ENCODE peak calls at places on chromosomes 13 and 19, in five cellular contexts. Q is fibroblast of lung, H is mammary epithelial cell, B is transverse colon, F is A549. D is an unnamed sample.

GRCh38 chr19:19239675-19240074 is 27.9 kb downstream of the NCAN start:
- DNase-seq in H (no peak), Q (no peak), F (no peak), B (no peak), D (no peak)

GRCh38 chr19:1471514-1472107 is 7.4 kb downstream of the C19orf25 start:
- DNase-seq in B (no peak), F (no peak), Q (no peak), H (no peak), D (peak)

GRCh38 chr19:32165176-32165575 is 180.2 kb upstream of the ZNF507 start:
- DNase-seq in H (no peak), B (no peak), Q (no peak), F (no peak), D (no peak)

GRCh38 chr13:33262069-33262487 is 23.5 kb downstream of the STARD13 start:
- DNase-seq in H (peak), B (peak), F (no peak), Q (peak), D (no peak)

GRCh38 chr19:10442698-10443097 is 22.4 kb downstream of the PDE4A start:
- DNase-seq in H (no peak), Q (no peak), B (no peak), F (no peak), D (no peak)

GRCh38 chr13:35478384-35479222 is 2.1 kb upstream of the MAB21L1 start:
- DNase-seq in B (no peak), H (no peak), F (no peak), Q (no peak), D (no peak)

GRCh38 chr19:43078311-43078710 is 4.2 kb downstream of the PSG2 start:
- DNase-seq in H (peak), B (no peak), Q (peak), F (no peak), D (no peak)

GRCh38 chr19:30968210-30968609 is 381.0 kb downstream of the TSHZ3 start:
- DNase-seq in B (peak), H (no peak), Q (no peak), F (peak), D (no peak)

GRCh38 chr19:36916991-36917390 is 859 bp downstream of the ZNF568 start:
- DNase-seq in F (peak), B (no peak), Q (peak), H (peak), D (no peak)

GRCh38 chr19:10686661-10687517 is 14.3 kb upstream of the QTRT1 start:
- DNase-seq in B (no peak), H (peak), Q (peak), F (no peak), D (no peak)

GRCh38 chr19:4456843-4457653 is 546 bp downstream of the UBXN6 start:
- DNase-seq in B (peak), H (peak), F (no peak), Q (peak), D (no peak)

GRCh38 chr19:39397360-39398296 is 6.5 kb downstream of the MED29 start:
- DNase-seq in H (peak), F (peak), Q (peak), B (peak), D (peak)

GRCh38 chr19:33580026-33580644 is 41.6 kb upstream of the CHST8 start:
- DNase-seq in H (peak), Q (no peak), B (no peak), F (no peak), D (no peak)

GRCh38 chr19:7262470-7262869 is 31.7 kb downstream of the INSR start:
- DNase-seq in F (no peak), B (no peak), Q (no peak), H (no peak), D (no peak)

GRCh38 chr19:14758816-14759215 is 19.5 kb downstream of the ADGRE2 start:
- DNase-seq in B (no peak), H (peak), F (no peak), Q (no peak), D (no peak)

GRCh38 chr19:46423194-46423593 is 5.5 kb downstream of the PNMA8C start:
- DNase-seq in H (no peak), F (no peak), B (no peak), Q (no peak), D (no peak)

GRCh38 chr19:57830071-57830602 is at the start of gene ZNF587B:
- DNase-seq in F (peak), Q (peak), H (peak), B (peak), D (peak)

GRCh38 chr19:45254044-45254531 is 3.0 kb downstream of the MARK4 start:
- DNase-seq in F (no peak), H (no peak), Q (no peak), B (no peak), D (no peak)

GRCh38 chr13:25659091-25659502 is 287.3 kb downstream of the ATP8A2 start:
- DNase-seq in Q (peak), H (peak), F (no peak), B (no peak), D (no peak)

GRCh38 chr19:54551950-54552912 is 21.4 kb upstream of the LILRA2 start:
- DNase-seq in B (peak), Q (no peak), F (no peak), H (no peak), D (no peak)

GRCh38 chr13:50208826-50209335 is 193.6 kb downstream of the KCNRG start:
- DNase-seq in F (peak), H (peak), Q (peak), B (peak), D (no peak)

GRCh38 chr13:110932588-110932987 is 17.7 kb upstream of the ANKRD10 start:
- DNase-seq in F (no peak), Q (no peak), B (no peak), H (no peak), D (no peak)

GRCh38 chr13:19597523-19597922 is 35.9 kb upstream of the MPHOSPH8 start:
- DNase-seq in F (peak), Q (peak), H (peak), B (no peak), D (no peak)

GRCh38 chr13:71609271-71609670 is 257.7 kb downstream of the DACH1 start:
- DNase-seq in B (no peak), F (no peak), Q (no peak), H (no peak), D (no peak)

GRCh38 chr13:110304256-110304655 is 2.7 kb downstream of the COL4A1 start:
- DNase-seq in Q (peak), B (no peak), H (no peak), F (no peak), D (no peak)

GRCh38 chr19:27828781-27829275 is 1384.1 kb downstream of the UQCRFS1 start:
- DNase-seq in Q (peak), H (no peak), F (no peak), B (no peak), D (no peak)

GRCh38 chr19:27833031-27833430 is 1379.9 kb downstream of the UQCRFS1 start:
- DNase-seq in H (peak), B (no peak), Q (no peak), F (no peak), D (no peak)
- H3K27ac ChIP-seq in H (no peak), B (no peak), Q (no peak), F (no peak), D (no peak)

DNA sequence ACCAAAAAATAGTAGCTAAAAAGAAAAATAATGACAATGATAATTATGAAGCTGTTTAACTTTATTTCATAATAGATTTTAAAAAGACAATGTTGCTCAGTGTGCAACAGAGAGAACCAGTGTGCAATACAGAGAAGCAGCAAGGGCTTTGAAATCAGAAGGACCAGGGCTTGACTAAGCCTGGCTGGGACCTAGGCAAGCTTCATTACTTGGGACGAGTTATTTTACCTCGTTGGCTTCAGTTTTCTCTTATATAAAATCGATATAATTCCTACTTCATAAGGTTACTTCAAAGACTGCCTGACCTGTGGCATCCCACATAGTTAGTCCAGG is 56.9 kb downstream of the MBNL2 start:
- DNase-seq in Q (no peak), B (no peak), F (no peak), H (no peak), D (no peak)
- H3K27ac ChIP-seq in Q (peak), B (peak), F (peak), H (peak), D (no peak)

GRCh38 chr13:28719227-28719562 is 425 bp upstream of the SLC46A3 start:
- DNase-seq in H (no peak), B (no peak), F (no peak), Q (no peak), D (no peak)

GRCh38 chr13:28717170-28717569 is 1.6 kb downstream of the SLC46A3 start:
- DNase-seq in H (no peak), Q (no peak), B (no peak), F (no peak), D (no peak)

GRCh38 chr13:28718186-28718537 is 608 bp downstream of the SLC46A3 start:
- DNase-seq in H (no peak), Q (peak), B (no peak), F (no peak), D (no peak)

GRCh38 chr13:28719656-28720055 is 886 bp upstream of the SLC46A3 start:
- DNase-seq in B (no peak), H (peak), F (no peak), Q (peak), D (no peak)

GRCh38 chr13:28718538-28719226 is at the start of gene SLC46A3:
- DNase-seq in B (peak), H (peak), Q (peak), F (peak), D (peak)
- H3K27ac ChIP-seq in B (peak), H (peak), Q (peak), F (peak), D (peak)

GRCh38 chr13:91357613-91358383 is 10.3 kb downstream of the MIR17HG start:
- DNase-seq in F (no peak), H (no peak), Q (no peak), B (no peak), D (no peak)
- H3K27ac ChIP-seq in F (no peak), H (no peak), Q (no peak), B (no peak), D (no peak)

DNA sequence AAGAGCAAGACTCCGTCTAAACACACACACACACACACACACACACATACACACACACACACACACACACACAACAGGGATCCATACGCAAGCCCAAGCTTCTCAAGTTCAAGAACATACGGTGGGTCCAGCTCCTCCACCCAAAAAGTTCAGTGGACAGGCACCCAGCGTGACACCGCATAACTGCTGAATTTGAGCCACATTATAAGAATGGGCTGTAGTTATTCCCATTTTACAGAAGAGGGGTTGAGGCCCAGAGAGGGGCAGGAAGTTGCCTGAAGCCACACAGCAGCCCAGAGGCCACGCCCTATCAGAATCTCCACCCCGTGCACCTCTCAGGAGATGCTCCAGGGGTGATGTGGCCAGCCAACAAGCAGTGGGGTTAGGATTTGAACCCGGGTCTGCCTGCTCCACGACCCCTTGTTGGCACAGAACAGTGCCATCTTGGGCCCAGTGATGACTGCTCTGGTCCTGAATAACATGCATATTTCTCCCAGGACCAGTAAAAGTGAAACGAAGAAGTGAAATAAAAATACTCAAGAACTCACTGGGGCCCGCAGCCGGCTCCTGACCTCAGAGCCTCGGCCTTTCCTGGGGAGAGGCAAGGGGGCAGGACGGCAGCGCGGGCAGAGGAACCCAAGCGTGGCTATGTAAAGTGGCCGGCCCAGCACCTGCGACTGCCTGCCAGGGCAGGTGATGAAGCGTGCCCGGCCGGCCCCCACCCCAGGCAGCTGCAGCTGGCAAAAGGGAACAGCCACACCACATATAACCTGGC is 61.9 kb downstream of the AP1M1 start:
- DNase-seq in Q (no peak), H (no peak), F (no peak), B (peak), D (no peak)
- H3K27ac ChIP-seq in Q (no peak), H (no peak), F (no peak), B (peak), D (no peak)

GRCh38 chr13:114046447-114046846 is 72.6 kb upstream of the C13orf46 start:
- DNase-seq in B (no peak), Q (no peak), H (no peak), F (no peak), D (no peak)
- H3K27ac ChIP-seq in B (no peak), Q (no peak), H (no peak), F (peak), D (no peak)